ENCODE peak calls at places on chromosomes 1 and 21, in ten cellular contexts. One of them, this sample, is unnamed. For H3K4me1, the result is how much of the 10 kb centered on the place peaks cover.

GRCh38 chr1:30906631-30907389 is 1.7 kb downstream of the SDC3 start:
- DNase-seq in Peyer's patch: no peak
- DNase-seq in fibroblast of lung: no peak
- DNase-seq in DND-41: no peak
- DNase-seq in right lobe of liver: no peak
- DNase-seq in stomach: no peak
- DNase-seq in lower lobe of right lung: no peak
- DNase-seq in CD8-positive, alpha-beta memory T cell: no peak
- DNase-seq in uterus: no peak
- DNase-seq in tibial nerve: no peak
- DNase-seq in this sample: no peak

GRCh38 chr1:221076467-221076866 is 197.2 kb downstream of the HLX start:
- DNase-seq in tibial nerve: no peak
- DNase-seq in fibroblast of lung: peak
- DNase-seq in lower lobe of right lung: no peak
- DNase-seq in CD8-positive, alpha-beta memory T cell: no peak
- DNase-seq in uterus: no peak
- DNase-seq in DND-41: no peak
- DNase-seq in Peyer's patch: no peak
- DNase-seq in right lobe of liver: no peak
- DNase-seq in stomach: no peak
- DNase-seq in this sample: no peak

GRCh38 chr1:245585252-245585959 is 430.6 kb downstream of the KIF26B start:
- DNase-seq in right lobe of liver: no peak
- DNase-seq in stomach: no peak
- DNase-seq in uterus: no peak
- DNase-seq in tibial nerve: no peak
- DNase-seq in lower lobe of right lung: no peak
- DNase-seq in fibroblast of lung: peak
- DNase-seq in CD8-positive, alpha-beta memory T cell: no peak
- DNase-seq in Peyer's patch: no peak
- DNase-seq in DND-41: no peak
- DNase-seq in this sample: no peak

GRCh38 chr1:2314297-2314802 is 77.0 kb downstream of the MORN1 start:
- DNase-seq in CD8-positive, alpha-beta memory T cell: no peak
- DNase-seq in lower lobe of right lung: peak
- DNase-seq in tibial nerve: peak
- DNase-seq in stomach: peak
- DNase-seq in DND-41: no peak
- DNase-seq in right lobe of liver: no peak
- DNase-seq in fibroblast of lung: peak
- DNase-seq in Peyer's patch: peak
- DNase-seq in uterus: peak
- DNase-seq in this sample: peak

GRCh38 chr1:150970818-150971582 is 3.6 kb downstream of the CERS2 start:
- DNase-seq in stomach: peak
- DNase-seq in right lobe of liver: peak
- DNase-seq in DND-41: no peak
- DNase-seq in lower lobe of right lung: peak
- DNase-seq in tibial nerve: peak
- DNase-seq in Peyer's patch: peak
- DNase-seq in CD8-positive, alpha-beta memory T cell: no peak
- DNase-seq in fibroblast of lung: peak
- DNase-seq in uterus: peak
- DNase-seq in this sample: peak

GRCh38 chr1:54290443-54291184 is 90.6 kb downstream of the MRPL37 start:
- DNase-seq in CD8-positive, alpha-beta memory T cell: no peak
- DNase-seq in DND-41: no peak
- DNase-seq in right lobe of liver: no peak
- DNase-seq in fibroblast of lung: peak
- DNase-seq in Peyer's patch: no peak
- DNase-seq in uterus: no peak
- DNase-seq in stomach: peak
- DNase-seq in tibial nerve: no peak
- DNase-seq in lower lobe of right lung: no peak
- DNase-seq in this sample: no peak

GRCh38 chr1:56709269-56709880 is 64.3 kb downstream of the PRKAA2 start:
- DNase-seq in tibial nerve: no peak
- DNase-seq in stomach: no peak
- DNase-seq in uterus: no peak
- DNase-seq in CD8-positive, alpha-beta memory T cell: no peak
- DNase-seq in lower lobe of right lung: no peak
- DNase-seq in Peyer's patch: no peak
- DNase-seq in DND-41: peak
- DNase-seq in fibroblast of lung: peak
- DNase-seq in right lobe of liver: no peak
- DNase-seq in this sample: no peak

GRCh38 chr21:38660333-38661295 is 145.1 kb upstream of the ETS2 start:
- DNase-seq in tibial nerve: no peak
- DNase-seq in uterus: peak
- DNase-seq in DND-41: no peak
- DNase-seq in lower lobe of right lung: peak
- DNase-seq in Peyer's patch: no peak
- DNase-seq in CD8-positive, alpha-beta memory T cell: no peak
- DNase-seq in right lobe of liver: no peak
- DNase-seq in stomach: no peak
- DNase-seq in fibroblast of lung: no peak
- DNase-seq in this sample: peak

GRCh38 chr1:8165595-8166360 is 139.7 kb upstream of the ERRFI1 start:
- DNase-seq in lower lobe of right lung: peak
- DNase-seq in fibroblast of lung: no peak
- DNase-seq in stomach: no peak
- DNase-seq in DND-41: no peak
- DNase-seq in right lobe of liver: no peak
- DNase-seq in Peyer's patch: no peak
- DNase-seq in CD8-positive, alpha-beta memory T cell: no peak
- DNase-seq in uterus: no peak
- DNase-seq in tibial nerve: no peak
- DNase-seq in this sample: no peak
- H3K27ac ChIP-seq in lower lobe of right lung: no peak
- H3K27ac ChIP-seq in fibroblast of lung: no peak
- H3K27ac ChIP-seq in stomach: no peak
- H3K27ac ChIP-seq in DND-41: no peak
- H3K27ac ChIP-seq in right lobe of liver: peak
- H3K27ac ChIP-seq in Peyer's patch: no peak
- H3K27ac ChIP-seq in CD8-positive, alpha-beta memory T cell: no peak
- H3K27ac ChIP-seq in uterus: no peak
- H3K27ac ChIP-seq in tibial nerve: no peak
- H3K27ac ChIP-seq in this sample: no peak

DNA sequence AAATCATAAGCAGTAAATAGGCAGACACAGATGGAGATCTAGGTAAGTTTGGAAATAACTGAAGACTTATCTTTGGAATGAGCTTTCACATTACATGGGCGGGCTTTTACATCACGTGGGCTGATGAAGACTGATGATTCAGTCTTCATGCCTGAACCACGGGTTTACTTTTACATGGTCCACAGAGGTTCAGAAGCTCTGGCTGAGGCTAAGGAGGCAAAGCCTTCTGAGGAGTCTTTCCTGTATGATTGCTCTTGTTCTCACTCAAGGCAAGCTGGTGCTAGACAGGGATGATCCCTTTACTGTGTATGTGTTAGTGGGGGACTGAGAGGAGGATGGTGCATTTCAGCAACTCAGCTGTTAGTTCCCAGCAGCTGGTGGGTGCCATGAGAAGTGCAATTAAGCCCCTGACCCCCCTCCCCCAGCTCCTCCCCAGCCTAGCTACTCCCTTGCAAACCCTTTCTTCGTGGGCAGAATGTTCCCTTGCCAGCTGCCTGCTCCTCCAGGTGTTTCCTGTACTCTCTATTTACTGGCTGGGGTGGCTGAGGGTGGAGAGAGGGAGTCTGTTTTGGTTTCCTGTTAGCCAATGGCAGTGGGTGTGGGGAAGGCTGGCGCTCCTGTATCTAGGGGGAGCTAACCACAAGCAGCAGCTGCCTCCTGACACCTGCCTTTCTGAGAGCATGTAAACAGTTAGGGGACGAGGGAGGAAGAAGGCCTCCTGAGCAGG is 15.4 kb downstream of the BTG2 start:
- DNase-seq in CD8-positive, alpha-beta memory T cell: peak
- DNase-seq in Peyer's patch: peak
- DNase-seq in right lobe of liver: peak
- DNase-seq in tibial nerve: no peak
- DNase-seq in uterus: no peak
- DNase-seq in DND-41: peak
- DNase-seq in stomach: peak
- DNase-seq in fibroblast of lung: no peak
- DNase-seq in lower lobe of right lung: peak
- DNase-seq in this sample: peak
- H3K4me1 ChIP-seq in CD8-positive, alpha-beta memory T cell: half or more
- H3K4me1 ChIP-seq in Peyer's patch: under half
- H3K4me1 ChIP-seq in right lobe of liver: under half
- H3K4me1 ChIP-seq in tibial nerve: half or more
- H3K4me1 ChIP-seq in uterus: under half
- H3K4me1 ChIP-seq in DND-41: half or more
- H3K4me1 ChIP-seq in stomach: half or more
- H3K4me1 ChIP-seq in fibroblast of lung: under half
- H3K4me1 ChIP-seq in lower lobe of right lung: half or more
- H3K4me1 ChIP-seq in this sample: half or more

GRCh38 chr21:33433001-33433400 is 29.8 kb downstream of the IFNGR2 start:
- DNase-seq in CD8-positive, alpha-beta memory T cell: no peak
- DNase-seq in lower lobe of right lung: no peak
- DNase-seq in tibial nerve: no peak
- DNase-seq in uterus: no peak
- DNase-seq in DND-41: no peak
- DNase-seq in fibroblast of lung: no peak
- DNase-seq in right lobe of liver: no peak
- DNase-seq in stomach: no peak
- DNase-seq in Peyer's patch: no peak
- DNase-seq in this sample: no peak
- H3K27ac ChIP-seq in CD8-positive, alpha-beta memory T cell: no peak
- H3K27ac ChIP-seq in lower lobe of right lung: no peak
- H3K27ac ChIP-seq in tibial nerve: no peak
- H3K27ac ChIP-seq in uterus: no peak
- H3K27ac ChIP-seq in DND-41: no peak
- H3K27ac ChIP-seq in fibroblast of lung: no peak
- H3K27ac ChIP-seq in right lobe of liver: no peak
- H3K27ac ChIP-seq in stomach: no peak
- H3K27ac ChIP-seq in Peyer's patch: no peak
- H3K27ac ChIP-seq in this sample: no peak

DNA sequence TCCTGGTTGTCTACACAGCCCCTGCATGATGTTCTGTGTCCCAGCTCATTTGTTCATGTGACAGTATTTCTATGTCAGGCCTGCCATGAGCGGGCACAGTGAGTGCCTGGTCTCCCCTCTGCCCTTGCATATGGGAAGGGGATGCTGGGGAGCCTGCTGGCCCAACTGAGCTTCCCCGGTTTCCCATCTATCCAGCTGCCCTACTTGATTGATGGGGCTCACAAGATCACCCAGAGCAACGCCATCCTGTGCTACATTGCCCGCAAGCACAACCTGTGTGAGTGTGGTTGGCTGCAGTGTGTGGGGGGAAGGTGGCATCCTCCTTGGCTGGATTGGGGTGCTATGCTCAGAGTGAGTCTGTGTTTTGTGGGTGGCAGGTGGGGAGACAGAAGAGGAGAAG is 1.5 kb downstream of the GSTM4 start:
- DNase-seq in stomach: no peak
- DNase-seq in DND-41: no peak
- DNase-seq in lower lobe of right lung: no peak
- DNase-seq in fibroblast of lung: no peak
- DNase-seq in right lobe of liver: no peak
- DNase-seq in CD8-positive, alpha-beta memory T cell: no peak
- DNase-seq in uterus: no peak
- DNase-seq in tibial nerve: no peak
- DNase-seq in Peyer's patch: no peak
- DNase-seq in this sample: no peak
- H3K4me1 ChIP-seq in stomach: under half
- H3K4me1 ChIP-seq in DND-41: under half
- H3K4me1 ChIP-seq in lower lobe of right lung: under half
- H3K4me1 ChIP-seq in fibroblast of lung: under half
- H3K4me1 ChIP-seq in right lobe of liver: under half
- H3K4me1 ChIP-seq in CD8-positive, alpha-beta memory T cell: under half
- H3K4me1 ChIP-seq in uterus: under half
- H3K4me1 ChIP-seq in tibial nerve: under half
- H3K4me1 ChIP-seq in Peyer's patch: under half
- H3K4me1 ChIP-seq in this sample: under half

GRCh38 chr1:50860256-50860655 is 99.8 kb downstream of the FAF1 start:
- DNase-seq in right lobe of liver: no peak
- DNase-seq in DND-41: no peak
- DNase-seq in CD8-positive, alpha-beta memory T cell: no peak
- DNase-seq in uterus: no peak
- DNase-seq in stomach: no peak
- DNase-seq in Peyer's patch: no peak
- DNase-seq in lower lobe of right lung: no peak
- DNase-seq in fibroblast of lung: no peak
- DNase-seq in tibial nerve: no peak
- DNase-seq in this sample: no peak
- H3K27ac ChIP-seq in right lobe of liver: no peak
- H3K27ac ChIP-seq in DND-41: no peak
- H3K27ac ChIP-seq in CD8-positive, alpha-beta memory T cell: no peak
- H3K27ac ChIP-seq in uterus: no peak
- H3K27ac ChIP-seq in stomach: no peak
- H3K27ac ChIP-seq in Peyer's patch: no peak
- H3K27ac ChIP-seq in lower lobe of right lung: no peak
- H3K27ac ChIP-seq in fibroblast of lung: no peak
- H3K27ac ChIP-seq in tibial nerve: no peak
- H3K27ac ChIP-seq in this sample: no peak

GRCh38 chr1:214568328-214568727 is 16.9 kb upstream of the PTPN14 start:
- DNase-seq in right lobe of liver: no peak
- DNase-seq in lower lobe of right lung: no peak
- DNase-seq in tibial nerve: no peak
- DNase-seq in Peyer's patch: no peak
- DNase-seq in uterus: no peak
- DNase-seq in stomach: no peak
- DNase-seq in fibroblast of lung: peak
- DNase-seq in DND-41: no peak
- DNase-seq in CD8-positive, alpha-beta memory T cell: no peak
- DNase-seq in this sample: no peak
- H3K4me1 ChIP-seq in right lobe of liver: under half
- H3K4me1 ChIP-seq in lower lobe of right lung: under half
- H3K4me1 ChIP-seq in tibial nerve: under half
- H3K4me1 ChIP-seq in Peyer's patch: under half
- H3K4me1 ChIP-seq in uterus: under half
- H3K4me1 ChIP-seq in stomach: under half
- H3K4me1 ChIP-seq in fibroblast of lung: under half
- H3K4me1 ChIP-seq in DND-41: under half
- H3K4me1 ChIP-seq in CD8-positive, alpha-beta memory T cell: under half
- H3K4me1 ChIP-seq in this sample: under half

This sample was measured in colonic mucosa.